ENCODE peak calls at places on chromosomes 1 and 21, in nine cellular contexts. One of them, this sample, is unnamed.

GRCh38 chr1:154779563-154780189 is 90.4 kb downstream of the KCNN3 start:
- DNase-seq in stimulated activated CD8-positive, alpha-beta memory T cell treated with anti-CD3 and anti-CD28 coated beads, Interleukin-12 subunit alpha, Interleukin-12 subunit beta, amount 100 ng/mL, for 1 hour: no peak
- DNase-seq in KBM-7: no peak
- DNase-seq in CD8-positive, alpha-beta T cell: no peak
- DNase-seq in fibroblast of lung: no peak
- DNase-seq in effector memory CD8-positive, alpha-beta T cell: no peak
- DNase-seq in T-cell: no peak
- DNase-seq in brain microvascular endothelial cell: no peak
- DNase-seq in breast epithelium: no peak
- DNase-seq in this sample: no peak

GRCh38 chr1:235502601-235503332 is 1.5 kb downstream of the B3GALNT2 start:
- DNase-seq in brain microvascular endothelial cell: peak; percentile 6
- DNase-seq in fibroblast of lung: peak; percentile 58
- DNase-seq in breast epithelium: no peak
- DNase-seq in T-cell: no peak
- DNase-seq in effector memory CD8-positive, alpha-beta T cell: no peak
- DNase-seq in stimulated activated CD8-positive, alpha-beta memory T cell treated with anti-CD3 and anti-CD28 coated beads, Interleukin-12 subunit alpha, Interleukin-12 subunit beta, amount 100 ng/mL, for 1 hour: no peak
- DNase-seq in KBM-7: peak; percentile 43
- DNase-seq in CD8-positive, alpha-beta T cell: no peak
- DNase-seq in this sample: peak; percentile 40

GRCh38 chr1:32426489-32427255 is 32.4 kb upstream of the BSDC1 start:
- DNase-seq in brain microvascular endothelial cell: no peak
- DNase-seq in effector memory CD8-positive, alpha-beta T cell: no peak
- DNase-seq in T-cell: no peak
- DNase-seq in CD8-positive, alpha-beta T cell: no peak
- DNase-seq in fibroblast of lung: no peak
- DNase-seq in KBM-7: no peak
- DNase-seq in stimulated activated CD8-positive, alpha-beta memory T cell treated with anti-CD3 and anti-CD28 coated beads, Interleukin-12 subunit alpha, Interleukin-12 subunit beta, amount 100 ng/mL, for 1 hour: no peak
- DNase-seq in breast epithelium: no peak
- DNase-seq in this sample: no peak

GRCh38 chr1:196608401-196609113 is at the start of gene KCNT2:
- DNase-seq in T-cell: no peak
- DNase-seq in effector memory CD8-positive, alpha-beta T cell: no peak
- DNase-seq in brain microvascular endothelial cell: peak; percentile 50
- DNase-seq in breast epithelium: no peak
- DNase-seq in CD8-positive, alpha-beta T cell: no peak
- DNase-seq in KBM-7: no peak
- DNase-seq in stimulated activated CD8-positive, alpha-beta memory T cell treated with anti-CD3 and anti-CD28 coated beads, Interleukin-12 subunit alpha, Interleukin-12 subunit beta, amount 100 ng/mL, for 1 hour: no peak
- DNase-seq in fibroblast of lung: peak; percentile 71
- DNase-seq in this sample: no peak

GRCh38 chr1:17957588-17958267 is 149.9 kb upstream of the IGSF21 start:
- DNase-seq in brain microvascular endothelial cell: no peak
- DNase-seq in effector memory CD8-positive, alpha-beta T cell: no peak
- DNase-seq in T-cell: no peak
- DNase-seq in CD8-positive, alpha-beta T cell: no peak
- DNase-seq in stimulated activated CD8-positive, alpha-beta memory T cell treated with anti-CD3 and anti-CD28 coated beads, Interleukin-12 subunit alpha, Interleukin-12 subunit beta, amount 100 ng/mL, for 1 hour: no peak
- DNase-seq in breast epithelium: no peak
- DNase-seq in fibroblast of lung: no peak
- DNase-seq in KBM-7: no peak
- DNase-seq in this sample: no peak

GRCh38 chr1:245797592-245798366 is 643.0 kb downstream of the KIF26B start:
- DNase-seq in breast epithelium: no peak
- DNase-seq in effector memory CD8-positive, alpha-beta T cell: no peak
- DNase-seq in fibroblast of lung: no peak
- DNase-seq in CD8-positive, alpha-beta T cell: no peak
- DNase-seq in KBM-7: peak; percentile 74
- DNase-seq in stimulated activated CD8-positive, alpha-beta memory T cell treated with anti-CD3 and anti-CD28 coated beads, Interleukin-12 subunit alpha, Interleukin-12 subunit beta, amount 100 ng/mL, for 1 hour: no peak
- DNase-seq in T-cell: no peak
- DNase-seq in brain microvascular endothelial cell: peak; percentile 15
- DNase-seq in this sample: peak; percentile 34

GRCh38 chr1:156574039-156574633 is 1.8 kb upstream of the IQGAP3 start:
- DNase-seq in brain microvascular endothelial cell: no peak
- DNase-seq in stimulated activated CD8-positive, alpha-beta memory T cell treated with anti-CD3 and anti-CD28 coated beads, Interleukin-12 subunit alpha, Interleukin-12 subunit beta, amount 100 ng/mL, for 1 hour: no peak
- DNase-seq in T-cell: no peak
- DNase-seq in fibroblast of lung: no peak
- DNase-seq in breast epithelium: no peak
- DNase-seq in effector memory CD8-positive, alpha-beta T cell: no peak
- DNase-seq in CD8-positive, alpha-beta T cell: no peak
- DNase-seq in KBM-7: no peak
- DNase-seq in this sample: no peak

GRCh38 chr21:37568415-37568814 is 201.8 kb downstream of the DYRK1A start:
- DNase-seq in KBM-7: no peak
- DNase-seq in fibroblast of lung: no peak
- DNase-seq in breast epithelium: no peak
- DNase-seq in CD8-positive, alpha-beta T cell: no peak
- DNase-seq in stimulated activated CD8-positive, alpha-beta memory T cell treated with anti-CD3 and anti-CD28 coated beads, Interleukin-12 subunit alpha, Interleukin-12 subunit beta, amount 100 ng/mL, for 1 hour: no peak
- DNase-seq in effector memory CD8-positive, alpha-beta T cell: no peak
- DNase-seq in T-cell: no peak
- DNase-seq in brain microvascular endothelial cell: no peak
- DNase-seq in this sample: no peak

GRCh38 chr21:45856940-45857339 is 124.6 kb upstream of the COL6A1 start:
- DNase-seq in stimulated activated CD8-positive, alpha-beta memory T cell treated with anti-CD3 and anti-CD28 coated beads, Interleukin-12 subunit alpha, Interleukin-12 subunit beta, amount 100 ng/mL, for 1 hour: no peak
- DNase-seq in T-cell: no peak
- DNase-seq in fibroblast of lung: no peak
- DNase-seq in KBM-7: no peak
- DNase-seq in breast epithelium: no peak
- DNase-seq in brain microvascular endothelial cell: no peak
- DNase-seq in CD8-positive, alpha-beta T cell: no peak
- DNase-seq in effector memory CD8-positive, alpha-beta T cell: no peak
- DNase-seq in this sample: no peak

This sample was measured in NAMALWA.